ENCODE peak calls at places on chromosomes 3 and 15, in five cellular contexts. J is dermis microvascular lymphatic vessel endothelial cell; K is AG08395; A is stimulated activated CD4-positive, alpha-beta T cell treated with anti-CD3 and anti-CD28 coated beads, Interleukin-2, amount 100 ng/mL, for 48 hours; Q is T-helper 1 cell. T is an unnamed sample.

GRCh38 chr3:186458306-186459107 is 85.7 kb downstream of the CRYGS start:
- DNase-seq in J (no peak), K (no peak), A (no peak), Q (no peak), T (no peak)

GRCh38 chr3:139830817-139831216 is 104.2 kb upstream of the CLSTN2 start:
- DNase-seq in J (no peak), K (no peak), A (no peak), Q (no peak), T (no peak)

GRCh38 chr3:58272891-58273290 is 33.2 kb upstream of the RPP14 start:
- DNase-seq in J (peak), K (no peak), A (no peak), Q (no peak), T (no peak)

GRCh38 chr3:13308406-13308805 is 111.7 kb downstream of the NUP210 start:
- DNase-seq in J (peak), K (peak), A (peak), Q (no peak), T (peak)

GRCh38 chr3:7144696-7145308 is 283.9 kb downstream of the GRM7 start:
- DNase-seq in J (no peak), K (no peak), A (no peak), Q (no peak), T (peak)

GRCh38 chr3:120506828-120507774 is 56.3 kb upstream of the FSTL1 start:
- DNase-seq in J (peak), K (peak), A (no peak), Q (no peak), T (peak)

GRCh38 chr15:25136119-25136518 is 181.3 kb downstream of the SNRPN start:
- DNase-seq in J (no peak), K (no peak), A (no peak), Q (no peak), T (peak)

GRCh38 chr3:46410669-46411068 is 3.6 kb downstream of the CCRL2 start:
- DNase-seq in J (no peak), K (no peak), A (no peak), Q (no peak), T (no peak)

GRCh38 chr3:194277547-194278091 is 73.5 kb downstream of the CPN2 start:
- DNase-seq in J (no peak), K (peak), A (no peak), Q (no peak), T (no peak)

GRCh38 chr3:132641837-132642538 is 17.6 kb downstream of the ACAD11 start:
- DNase-seq in J (peak), K (peak), A (no peak), Q (peak), T (no peak)

T was measured in NT2/D1.